ENCODE peak calls at places on chromosomes 2 and 18, in four cellular contexts. J is H9, I is H1, R is neuronal stem cell. T is an unnamed sample.
A peak's percentile ranks its signal among the peaks of the same experiment; 100 is the strongest.

GRCh38 chr2:170744248-170745002 is 25.8 kb upstream of the ERICH2 start:
- DNase-seq in J (no peak), I (no peak), R (no peak), T (peak; percentile 77)

GRCh38 chr2:12931211-12931844 is 214.6 kb downstream of the TRIB2 start:
- DNase-seq in J (no peak), I (no peak), R (no peak), T (no peak)

GRCh38 chr2:241011296-241011600 is 12.8 kb downstream of the SNED1 start:
- DNase-seq in J (peak; percentile 22), I (no peak), R (no peak), T (no peak)

GRCh38 chr2:12074126-12074883 is 327.9 kb downstream of the LPIN1 start:
- DNase-seq in J (no peak), I (no peak), R (peak; percentile 15), T (peak; percentile 31)

GRCh38 chr18:61589724-61590065 is 256.5 kb downstream of the CDH20 start:
- DNase-seq in J (no peak), I (no peak), R (no peak), T (no peak)

GRCh38 chr2:66714651-66715050 is 279.7 kb downstream of the MEIS1 start:
- DNase-seq in J (no peak), I (no peak), R (no peak), T (no peak)

GRCh38 chr2:136025057-136025973 is 39.9 kb upstream of the DARS1 start:
- DNase-seq in J (peak; percentile 94), I (peak; percentile 91), R (peak; percentile 95), T (peak; percentile 49)

GRCh38 chr2:126222316-126222715 is 433.6 kb upstream of the GYPC start:
- DNase-seq in J (no peak), I (no peak), R (no peak), T (no peak)

GRCh38 chr2:101354910-101355309 is 32.4 kb downstream of the CREG2 start:
- DNase-seq in J (no peak), I (no peak), R (no peak), T (no peak)

GRCh38 chr18:79260510-79260909 is 135.2 kb upstream of the NFATC1 start:
- DNase-seq in J (no peak), I (no peak), R (no peak), T (no peak)

GRCh38 chr18:74567805-74568204 is 29.9 kb upstream of the ZNF407 start:
- DNase-seq in J (no peak), I (no peak), R (no peak), T (no peak)

GRCh38 chr18:41745166-41746049 is 209.6 kb upstream of the PIK3C3 start:
- DNase-seq in J (peak; percentile 75), I (peak; percentile 73), R (peak; percentile 64), T (peak; percentile 51)

GRCh38 chr2:197705912-197706838 is 1.0 kb downstream of the MARS2 start:
- DNase-seq in J (peak; percentile 30), I (no peak), R (no peak), T (no peak)

GRCh38 chr2:30690126-30690561 is 117.1 kb downstream of the CAPN13 start:
- DNase-seq in J (no peak), I (peak; percentile 30), R (no peak), T (no peak)

GRCh38 chr18:4599312-4599711 is 144.2 kb upstream of the DLGAP1 start:
- DNase-seq in J (peak; percentile 60), I (no peak), R (no peak), T (no peak)

GRCh38 chr2:72117718-72118117 is 29.9 kb downstream of the CYP26B1 start:
- DNase-seq in J (no peak), I (no peak), R (no peak), T (no peak)

GRCh38 chr2:142869461-142870106 is 7.9 kb upstream of the KYNU start:
- DNase-seq in J (no peak), I (no peak), R (no peak), T (no peak)

GRCh38 chr2:102297891-102298290 is 13.5 kb upstream of the IL1RL1 start:
- DNase-seq in J (no peak), I (no peak), R (no peak), T (peak; percentile 56)

GRCh38 chr2:64860936-64861335 is 128.3 kb upstream of the SLC1A4 start:
- DNase-seq in J (no peak), I (no peak), R (no peak), T (no peak)

GRCh38 chr2:64859208-64860161 is 129.7 kb upstream of the SLC1A4 start:
- DNase-seq in J (peak; percentile 78), I (peak; percentile 68), R (peak; percentile 58), T (peak; percentile 89)

GRCh38 chr2:64860321-64860751 is 128.9 kb upstream of the SLC1A4 start:
- DNase-seq in J (no peak), I (no peak), R (no peak), T (no peak)

GRCh38 chr2:64857581-64858471 is 131.4 kb upstream of the SLC1A4 start:
- DNase-seq in J (no peak), I (no peak), R (no peak), T (no peak)

DNA sequence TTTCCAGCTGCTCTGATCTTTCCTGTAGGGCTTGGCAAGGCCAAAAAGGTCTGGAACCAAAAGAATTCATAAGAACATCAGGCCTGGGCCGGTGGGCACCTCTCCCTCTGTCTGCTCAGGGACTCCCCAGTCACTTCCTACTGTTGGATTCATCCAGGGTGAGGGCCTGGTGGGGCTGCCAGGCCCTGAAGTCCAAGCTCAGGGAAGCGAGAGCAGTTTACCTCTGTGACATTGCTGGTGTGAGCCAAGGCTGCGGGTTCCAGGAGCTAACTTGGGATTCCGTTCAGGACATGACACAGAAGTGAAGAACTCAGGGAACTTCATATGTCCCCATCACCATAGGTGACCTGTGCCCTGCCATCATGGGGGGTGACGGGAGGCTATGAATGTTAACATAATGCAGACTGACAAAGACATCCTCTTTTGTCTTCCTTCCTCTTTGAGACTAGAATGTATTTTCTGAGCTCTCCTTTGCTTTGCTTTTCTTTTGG is 130.6 kb upstream of the SLC1A4 start:
- DNase-seq in J (no peak), I (no peak), R (no peak), T (peak; percentile 90)
- H2BK12ac ChIP-seq in J (no peak overlapping the region), I (peak overlapping the region; percentile 72), R (no peak overlapping the region), T (peak overlapping the region; percentile 1)

DNA sequence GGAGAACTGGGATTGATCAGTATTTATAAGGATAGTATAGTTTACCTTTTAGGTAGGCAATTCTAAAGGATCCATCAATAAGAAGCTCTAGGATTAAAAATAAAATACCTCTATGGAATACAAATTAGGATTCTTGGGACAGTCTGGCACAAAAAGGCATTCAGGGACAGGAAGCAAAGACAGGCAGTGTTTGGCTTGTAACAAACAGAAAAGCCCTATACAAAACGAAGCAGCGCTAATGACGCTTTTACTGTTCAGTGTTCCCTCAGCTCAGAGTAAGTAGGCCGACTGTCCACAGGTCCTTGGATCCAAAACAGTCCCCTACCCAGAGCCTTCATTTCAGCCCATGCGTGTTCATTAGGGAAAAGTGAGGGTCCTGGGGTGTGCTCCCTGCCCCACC is 236.2 kb downstream of the AGPS start:
- DNase-seq in J (no peak), I (no peak), R (no peak), T (no peak)
- H2BK12ac ChIP-seq in J (no peak overlapping the region), I (no peak overlapping the region), R (no peak overlapping the region), T (no peak overlapping the region)

GRCh38 chr2:27281855-27282559 is at the start of gene TRIM54:
- DNase-seq in J (no peak), I (no peak), R (no peak), T (peak; percentile 26)
- H2BK12ac ChIP-seq in J (no peak within 1 kb of the TSS), I (peak within 1 kb of the TSS; percentile 99), R (peak within 1 kb of the TSS; percentile 79), T (no peak within 1 kb of the TSS)

DNA sequence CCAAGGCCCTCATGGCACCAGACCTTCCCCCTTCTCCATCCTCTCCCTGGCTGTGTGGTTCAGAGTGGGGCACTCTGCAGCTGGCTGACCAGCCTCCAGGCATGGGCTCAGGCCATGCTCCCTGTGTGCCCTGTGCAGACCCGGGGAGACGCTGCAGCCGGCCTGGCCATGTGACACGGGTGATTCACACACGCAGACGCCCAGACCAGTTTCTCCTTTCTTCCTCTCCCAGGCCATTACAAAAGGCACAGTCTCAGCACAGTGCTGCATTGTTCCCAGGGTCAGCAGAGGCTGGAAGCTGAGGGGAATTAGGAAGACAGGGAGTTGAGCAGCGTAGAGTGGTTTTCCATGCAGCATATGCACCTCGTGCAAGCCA is 288.5 kb downstream of the TNS1 start:
- DNase-seq in J (no peak), I (no peak), R (peak; percentile 67), T (no peak)
- H2BK12ac ChIP-seq in J (no peak overlapping the region), I (peak overlapping the region; percentile 72), R (no peak overlapping the region), T (peak overlapping the region; percentile 80)

DNA sequence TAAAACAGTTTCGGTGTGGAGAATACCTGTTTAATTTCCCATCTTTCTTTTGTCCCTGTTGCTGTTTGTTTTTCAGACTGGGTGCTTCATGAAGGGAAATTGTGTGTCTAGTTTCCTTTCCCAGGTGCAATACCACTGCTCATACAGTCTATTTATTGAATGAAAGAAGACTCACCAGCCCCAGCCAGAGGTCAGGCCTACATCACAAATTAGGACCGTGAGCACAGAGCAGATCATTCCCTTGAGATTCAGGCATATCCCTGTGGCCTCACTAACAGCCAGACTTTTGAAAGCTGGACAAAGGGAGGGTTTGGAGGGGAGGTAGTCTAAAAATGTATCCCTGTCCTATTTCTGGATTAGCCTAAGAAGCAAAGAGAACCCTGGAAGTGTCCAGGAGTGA is 278.9 kb downstream of the IRS1 start:
- DNase-seq in J (no peak), I (no peak), R (no peak), T (no peak)
- H2BK12ac ChIP-seq in J (no peak overlapping the region), I (no peak overlapping the region), R (no peak overlapping the region), T (no peak overlapping the region)

GRCh38 chr2:120912101-120912985 is 176.7 kb downstream of the GLI2 start:
- DNase-seq in J (no peak), I (no peak), R (no peak), T (no peak)
- H2BK12ac ChIP-seq in J (no peak overlapping the region), I (peak overlapping the region; percentile 29), R (no peak overlapping the region), T (no peak overlapping the region)

GRCh38 chr18:48990497-48991298 is 39.9 kb upstream of the SMAD7 start:
- DNase-seq in J (peak; percentile 22), I (no peak), R (no peak), T (peak; percentile 65)
- H2BK12ac ChIP-seq in J (no peak overlapping the region), I (peak overlapping the region; percentile 4), R (no peak overlapping the region), T (peak overlapping the region; percentile 53)

T was measured in trophoblast cell.